ENCODE peak calls at places on chromosome 3, in six cellular contexts. P is dorsolateral prefrontal cortex, N is left ventricle myocardium inferior, U is substantia nigra, X is sigmoid colon, S is endodermal cell. L is an unnamed sample.

GRCh38 chr3:8386221-8386620 is 115.4 kb upstream of the LMCD1 start:
- DNase-seq in N (no peak), U (no peak), P (no peak), X (no peak), S (no peak), L (no peak)

GRCh38 chr3:128482857-128483656 is 9.9 kb downstream of the GATA2 start:
- DNase-seq in P (no peak), S (peak), U (no peak), X (no peak), N (no peak), L (no peak)

GRCh38 chr3:13308406-13308805 is 111.7 kb downstream of the NUP210 start:
- DNase-seq in S (peak), X (no peak), P (peak), U (peak), N (no peak), L (no peak)

GRCh38 chr3:116291141-116291540 is 154.1 kb downstream of the LSAMP start:
- DNase-seq in S (no peak), U (no peak), X (no peak), P (no peak), N (no peak), L (no peak)

GRCh38 chr3:151307131-151307530 is 9.5 kb downstream of the GPR87 start:
- DNase-seq in X (no peak), S (no peak), N (no peak), P (no peak), U (no peak), L (no peak)

GRCh38 chr3:144189044-144189443 is 217.4 kb downstream of the DIPK2A start:
- DNase-seq in S (peak), X (no peak), U (no peak), N (no peak), P (no peak), L (no peak)

GRCh38 chr3:138902166-138902565 is 44.8 kb downstream of the FOXL2 start:
- DNase-seq in N (no peak), U (no peak), S (no peak), X (no peak), P (no peak), L (no peak)

GRCh38 chr3:183285828-183286457 is 32.9 kb downstream of the B3GNT5 start:
- DNase-seq in X (peak), N (peak), P (peak), U (no peak), S (no peak), L (peak)

GRCh38 chr3:170614214-170614966 is 28.5 kb upstream of the SLC7A14 start:
- DNase-seq in S (no peak), X (no peak), P (no peak), N (peak), U (no peak), L (no peak)

GRCh38 chr3:62149962-62150361 is 223.4 kb downstream of the FEZF2 start:
- DNase-seq in N (no peak), S (no peak), U (no peak), X (no peak), P (no peak), L (no peak)

GRCh38 chr3:186930639-186931486 is 537 bp downstream of the ST6GAL1 start:
- DNase-seq in U (no peak), P (peak), X (no peak), S (peak), N (peak), L (peak)

GRCh38 chr3:169430687-169431404 is 232.7 kb downstream of the MECOM start:
- DNase-seq in X (no peak), P (no peak), U (no peak), S (no peak), N (no peak), L (no peak)

GRCh38 chr3:188234172-188234571 is 80.2 kb downstream of the LPP start:
- DNase-seq in X (no peak), S (no peak), N (no peak), U (no peak), P (no peak), L (no peak)

GRCh38 chr3:31106204-31106603 is 211.7 kb upstream of the GADL1 start:
- DNase-seq in U (no peak), N (no peak), S (no peak), P (no peak), X (no peak), L (no peak)

GRCh38 chr3:185153170-185153733 is 392 bp upstream of the C3orf70 start:
- DNase-seq in N (no peak), U (no peak), X (no peak), P (no peak), S (peak), L (no peak)

GRCh38 chr3:47002490-47003410 is 23.3 kb downstream of the NBEAL2 start:
- DNase-seq in P (peak), S (peak), U (no peak), X (peak), N (no peak), L (peak)

GRCh38 chr3:139893264-139893962 is 41.6 kb upstream of the CLSTN2 start:
- DNase-seq in X (peak), S (no peak), N (peak), P (no peak), U (no peak), L (no peak)

GRCh38 chr3:61668317-61668864 is 107.0 kb downstream of the PTPRG start:
- DNase-seq in X (no peak), P (no peak), S (no peak), N (no peak), U (no peak), L (no peak)

GRCh38 chr3:136018876-136019275 is 53.3 kb downstream of the PPP2R3A start:
- DNase-seq in U (no peak), S (no peak), P (no peak), X (no peak), N (no peak), L (no peak)

GRCh38 chr3:51673802-51674654 is 3.0 kb downstream of the TEX264 start:
- DNase-seq in N (peak), U (no peak), P (no peak), X (peak), S (no peak), L (peak)

GRCh38 chr3:45715945-45716344 is 26.7 kb downstream of the SACM1L start:
- DNase-seq in P (no peak), X (no peak), N (no peak), U (no peak), S (no peak), L (no peak)

GRCh38 chr3:177483182-177483967 is 286.1 kb upstream of the TBL1XR1 start:
- DNase-seq in U (no peak), P (no peak), S (peak), N (no peak), X (no peak), L (no peak)
- H3K27ac ChIP-seq in U (no peak), P (no peak), S (peak), N (no peak), X (peak), L (no peak)

GRCh38 chr3:9499455-9500107 is 54.0 kb downstream of the LHFPL4 start:
- DNase-seq in N (no peak), U (no peak), S (peak), X (no peak), P (no peak), L (no peak)

GRCh38 chr3:9501226-9501625 is 52.4 kb downstream of the LHFPL4 start:
- DNase-seq in N (no peak), P (no peak), S (no peak), U (no peak), X (no peak), L (no peak)

GRCh38 chr3:9498781-9499180 is 54.8 kb downstream of the LHFPL4 start:
- DNase-seq in N (no peak), X (no peak), U (no peak), S (no peak), P (no peak), L (no peak)

GRCh38 chr3:9500108-9501050 is 53.2 kb downstream of the LHFPL4 start:
- DNase-seq in S (peak), P (peak), X (no peak), U (no peak), N (peak), L (peak)

GRCh38 chr3:9503283-9503682 is 50.3 kb downstream of the LHFPL4 start:
- DNase-seq in S (peak), N (peak), X (peak), P (peak), U (peak), L (peak)
- H3K27ac ChIP-seq in S (no peak), N (no peak), X (no peak), P (no peak), U (no peak), L (no peak)

DNA sequence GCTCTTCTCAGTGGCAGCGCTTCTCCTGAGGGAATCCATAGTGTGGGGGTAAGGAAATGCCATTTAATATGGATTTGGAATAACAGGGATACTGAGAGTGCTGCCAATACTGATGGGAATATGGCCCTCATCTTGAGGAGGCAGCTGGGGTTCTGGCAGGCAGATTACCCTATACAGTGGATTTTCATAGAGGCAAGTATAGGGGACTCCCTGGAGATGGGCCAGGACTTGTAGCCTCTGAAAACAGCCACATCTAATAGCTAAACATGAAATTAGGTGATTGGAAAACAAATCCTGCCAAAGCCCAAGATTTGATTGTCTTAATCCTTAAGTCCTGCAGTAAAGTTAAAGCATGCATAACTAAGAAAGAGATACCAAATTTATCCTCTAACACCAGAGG is 30.9 kb downstream of the DPH3 start:
- DNase-seq in S (no peak), X (no peak), U (no peak), P (no peak), N (no peak), L (no peak)
- H3K27ac ChIP-seq in S (no peak), X (no peak), U (no peak), P (no peak), N (no peak), L (no peak)

GRCh38 chr3:4752201-4753072 is 226.8 kb upstream of the BHLHE40 start:
- DNase-seq in U (no peak), S (peak), N (no peak), X (no peak), P (no peak), L (no peak)
- H3K27ac ChIP-seq in U (no peak), S (no peak), N (peak), X (peak), P (peak), L (no peak)

GRCh38 chr3:32835049-32835371 is 17.2 kb downstream of the TRIM71 start:
- DNase-seq in U (no peak), S (no peak), N (no peak), P (no peak), X (no peak), L (no peak)
- H3K27ac ChIP-seq in U (no peak), S (no peak), N (no peak), P (no peak), X (no peak), L (no peak)

GRCh38 chr3:73513260-73513659 is 111.5 kb downstream of the PDZRN3 start:
- DNase-seq in X (no peak), S (no peak), U (no peak), N (no peak), P (no peak), L (no peak)
- H3K27ac ChIP-seq in X (peak), S (no peak), U (no peak), N (peak), P (no peak), L (no peak)

GRCh38 chr3:191244242-191244867 is 45.3 kb downstream of the OSTN start:
- DNase-seq in X (no peak), P (no peak), S (no peak), N (no peak), U (no peak), L (no peak)
- H3K27ac ChIP-seq in X (no peak), P (no peak), S (no peak), N (no peak), U (no peak), L (no peak)

L was measured in upper lobe of right lung.